ENCODE peak calls at places on chromosomes 16 and 17, in six cellular contexts. O, J, I, H, N and R are unnamed samples.

GRCh38 chr16:82368041-82368440 is 198.0 kb upstream of the MPHOSPH6 start:
- DNase-seq in O (no peak), J (peak), I (peak), H (peak), N (no peak), R (peak)

GRCh38 chr16:78503501-78504110 is 404.2 kb downstream of the WWOX start:
- DNase-seq in O (no peak), J (peak), I (no peak), H (peak), N (peak), R (peak)

GRCh38 chr17:73430165-73430680 is 118.4 kb upstream of the CDC42EP4 start:
- DNase-seq in O (no peak), J (no peak), I (no peak), H (no peak), N (no peak), R (no peak)

GRCh38 chr17:48970224-48970623 is 1.8 kb upstream of the GIP start:
- DNase-seq in O (no peak), J (no peak), I (no peak), H (no peak), N (no peak), R (peak)

GRCh38 chr17:20995873-20996723 is 46.7 kb downstream of the USP22 start:
- DNase-seq in O (no peak), J (no peak), I (no peak), H (no peak), N (no peak), R (no peak)

GRCh38 chr16:26214694-26215093 is 522.9 kb downstream of the HS3ST4 start:
- DNase-seq in O (no peak), J (no peak), I (no peak), H (peak), N (no peak), R (no peak)

GRCh38 chr17:17849863-17850373 is 13.1 kb upstream of the SREBF1 start:
- DNase-seq in O (peak), J (no peak), I (no peak), H (peak), N (peak), R (peak)

GRCh38 chr17:58534331-58534730 is 19.9 kb upstream of the MTMR4 start:
- DNase-seq in O (no peak), J (no peak), I (no peak), H (no peak), N (no peak), R (no peak)

GRCh38 chr17:8253801-8254200 is 4.7 kb downstream of the PFAS start:
- DNase-seq in O (no peak), J (peak), I (no peak), H (peak), N (no peak), R (peak)

GRCh38 chr16:87698241-87698640 is 67.5 kb downstream of the KLHDC4 start:
- DNase-seq in O (no peak), J (no peak), I (no peak), H (no peak), N (no peak), R (no peak)

GRCh38 chr16:59463776-59464175 is 729.7 kb upstream of the GOT2 start:
- DNase-seq in O (no peak), J (peak), I (no peak), H (no peak), N (no peak), R (peak)

GRCh38 chr17:83174859-83175550 is 95.6 kb downstream of the METRNL start:
- DNase-seq in O (peak), J (no peak), I (no peak), H (no peak), N (no peak), R (no peak)

GRCh38 chr17:16975744-16976625 is 4.1 kb upstream of the TNFRSF13B start:
- DNase-seq in O (no peak), J (no peak), I (no peak), H (no peak), N (no peak), R (no peak)

GRCh38 chr17:13509561-13509960 is 92.2 kb downstream of the HS3ST3A1 start:
- DNase-seq in O (no peak), J (no peak), I (no peak), H (no peak), N (no peak), R (peak)

GRCh38 chr16:81094771-81095251 is 1.4 kb downstream of the GCSH start:
- DNase-seq in O (no peak), J (no peak), I (no peak), H (no peak), N (no peak), R (peak)

DNA sequence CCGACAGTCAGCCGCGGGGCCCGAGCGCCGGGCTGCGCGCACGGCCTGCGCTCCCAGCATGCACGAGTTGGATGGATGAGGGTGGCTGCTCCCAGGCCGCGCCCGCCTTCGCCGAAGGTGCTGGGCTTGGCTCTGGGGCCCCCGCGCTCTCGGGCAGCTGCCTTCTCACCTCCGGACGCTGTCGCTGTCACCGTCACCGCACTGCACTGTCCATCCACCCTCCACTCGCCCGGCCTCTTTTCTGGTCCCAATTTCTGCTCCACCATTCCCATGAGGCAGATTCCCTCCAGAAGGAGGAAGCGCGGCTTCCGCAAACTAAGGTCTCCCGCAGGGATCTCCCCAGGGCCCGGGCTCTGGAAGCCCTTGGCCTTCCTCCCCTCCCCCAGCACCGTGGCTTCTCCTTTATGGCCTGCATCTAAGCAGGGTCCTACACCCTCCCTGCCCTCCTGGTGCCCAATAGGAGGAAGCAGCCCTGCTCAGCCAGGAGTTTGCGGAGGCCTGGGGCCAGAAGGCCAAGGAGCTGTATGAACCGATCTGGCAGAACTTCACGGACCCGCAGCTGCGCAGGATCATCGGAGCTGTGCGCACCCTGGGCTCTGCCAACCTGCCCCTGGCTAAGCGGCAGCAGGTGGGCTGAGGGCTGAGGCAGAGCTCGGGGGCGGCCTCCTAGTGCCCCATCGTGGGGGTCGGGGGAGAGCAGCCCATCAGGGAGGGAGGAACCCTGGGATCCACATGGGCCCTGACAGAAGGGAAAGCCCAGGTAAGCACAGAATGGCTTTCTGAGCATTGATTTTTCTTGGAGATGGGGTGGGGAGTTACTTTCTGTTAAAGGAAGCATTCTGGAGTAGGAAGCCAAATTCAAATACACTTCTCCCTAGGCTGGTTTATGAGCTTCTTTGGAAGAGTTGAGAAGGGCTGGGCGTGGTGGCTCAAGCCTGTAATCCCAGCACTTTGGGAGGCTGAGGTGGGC is 895 bp downstream of the ACE start:
- DNase-seq in O (no peak), J (no peak), I (no peak), H (no peak), N (no peak), R (no peak)
- H3K4me3 ChIP-seq in O (peak), J (peak), I (peak), H (peak), N (peak), R (peak)

GRCh38 chr17:10755592-10756127 is 25.8 kb upstream of the TMEM220 start:
- DNase-seq in O (no peak), J (no peak), I (no peak), H (no peak), N (no peak), R (no peak)
- H3K4me3 ChIP-seq in O (no peak), J (no peak), I (no peak), H (no peak), N (no peak), R (no peak)

GRCh38 chr17:50778471-50778870 is 11.2 kb upstream of the ANKRD40CL start:
- DNase-seq in O (no peak), J (no peak), I (no peak), H (no peak), N (no peak), R (no peak)

GRCh38 chr17:50779747-50780363 is 12.5 kb upstream of the ANKRD40CL start:
- DNase-seq in O (no peak), J (no peak), I (no peak), H (no peak), N (no peak), R (no peak)

GRCh38 chr17:50783193-50783660 is 15.9 kb upstream of the ANKRD40CL start:
- DNase-seq in O (peak), J (peak), I (peak), H (peak), N (peak), R (peak)

GRCh38 chr17:50778988-50779387 is 11.7 kb upstream of the ANKRD40CL start:
- DNase-seq in O (no peak), J (no peak), I (no peak), H (no peak), N (no peak), R (no peak)

GRCh38 chr17:50781167-50781566 is 13.8 kb upstream of the ANKRD40CL start:
- DNase-seq in O (no peak), J (no peak), I (no peak), H (no peak), N (no peak), R (no peak)
- H3K4me3 ChIP-seq in O (no peak), J (no peak), I (peak), H (peak), N (no peak), R (peak)

GRCh38 chr17:45902892-45903346 is 8.6 kb downstream of the MAPT start:
- DNase-seq in O (no peak), J (no peak), I (no peak), H (no peak), N (no peak), R (no peak)
- H3K4me3 ChIP-seq in O (no peak), J (no peak), I (no peak), H (no peak), N (no peak), R (no peak)